ENCODE peak calls at places on chromosomes 13 and 19, in nine cellular contexts. L is frontal cortex, V is posterior cingulate gyrus, G is caudate nucleus, Y is left ventricle myocardium inferior, R is mucosa of gallbladder, N is ELF-1, Z is NCI-H1694 treated with DMSO at 0.1 percent for 48 hours, D is naive B cell. I is an unnamed sample.

GRCh38 chr19:30022659-30023058 is 80.6 kb downstream of the URI1 start:
- DNase-seq in L (no peak), V (no peak), G (no peak), Y (no peak), R (no peak), N (no peak), Z (no peak), D (no peak), I (no peak)

GRCh38 chr13:110399801-110400200 is 92.7 kb downstream of the COL4A2 start:
- DNase-seq in L (no peak), V (no peak), G (no peak), Y (no peak), R (no peak), N (no peak), Z (no peak), D (no peak), I (no peak)

GRCh38 chr13:19587635-19588300 is 26.4 kb upstream of the TPTE2 start:
- DNase-seq in L (no peak), V (no peak), G (no peak), Y (no peak), R (peak), N (peak), Z (peak), D (no peak), I (no peak)

GRCh38 chr19:8123683-8124082 is 25.7 kb downstream of the FBN3 start:
- DNase-seq in L (no peak), V (no peak), G (no peak), Y (no peak), R (no peak), N (no peak), Z (no peak), D (no peak), I (no peak)

GRCh38 chr19:55116232-55117062 is 990 bp downstream of the PPP1R12C start:
- DNase-seq in L (peak), V (peak), G (peak), Y (peak), R (peak), N (peak), Z (no peak), D (peak), I (peak)

GRCh38 chr19:39057615-39058014 is 25.3 kb upstream of the FBXO27 start:
- DNase-seq in L (no peak), V (no peak), G (no peak), Y (no peak), R (no peak), N (no peak), Z (no peak), D (no peak), I (no peak)

GRCh38 chr19:51699170-51699569 is 6.0 kb downstream of the SPACA6 start:
- DNase-seq in L (no peak), V (no peak), G (no peak), Y (no peak), R (no peak), N (no peak), Z (no peak), D (no peak), I (no peak)

GRCh38 chr13:68439821-68440220 is 1209.7 kb upstream of the PCDH9 start:
- DNase-seq in L (no peak), V (no peak), G (no peak), Y (no peak), R (no peak), N (no peak), Z (no peak), D (no peak), I (no peak)

GRCh38 chr19:48368942-48369341 is 4.8 kb downstream of the SYNGR4 start:
- DNase-seq in L (no peak), V (no peak), G (no peak), Y (no peak), R (peak), N (no peak), Z (no peak), D (no peak), I (no peak)

GRCh38 chr19:27828781-27829275 is 1384.1 kb downstream of the UQCRFS1 start:
- DNase-seq in L (no peak), V (no peak), G (no peak), Y (no peak), R (no peak), N (no peak), Z (no peak), D (peak), I (no peak)

GRCh38 chr13:97074618-97075017 is 80.3 kb upstream of the OXGR1 start:
- DNase-seq in L (no peak), V (no peak), G (no peak), Y (no peak), R (no peak), N (no peak), Z (no peak), D (no peak), I (no peak)

GRCh38 chr19:6616011-6616410 is 25.1 kb upstream of the CD70 start:
- DNase-seq in L (no peak), V (no peak), G (no peak), Y (no peak), R (no peak), N (no peak), Z (no peak), D (no peak), I (no peak)

GRCh38 chr19:19372656-19373416 is 32.6 kb upstream of the GATAD2A start:
- DNase-seq in L (no peak), V (no peak), G (no peak), Y (peak), R (peak), N (peak), Z (no peak), D (peak), I (peak)

GRCh38 chr19:33641956-33642498 is 20.3 kb downstream of the CHST8 start:
- DNase-seq in L (no peak), V (no peak), G (no peak), Y (no peak), R (no peak), N (no peak), Z (no peak), D (no peak), I (no peak)

GRCh38 chr19:2793126-2793525 is 7.8 kb downstream of the THOP1 start:
- DNase-seq in L (no peak), V (no peak), G (no peak), Y (no peak), R (no peak), N (no peak), Z (no peak), D (no peak), I (no peak)

GRCh38 chr19:23015660-23016059 is 12.7 kb upstream of the ZNF728 start:
- DNase-seq in L (no peak), V (no peak), G (no peak), Y (no peak), R (no peak), N (no peak), Z (no peak), D (no peak), I (no peak)

GRCh38 chr19:41407271-41407670 is 9.7 kb downstream of the BCKDHA start:
- DNase-seq in L (no peak), V (no peak), G (no peak), Y (no peak), R (no peak), N (peak), Z (no peak), D (no peak), I (no peak)

GRCh38 chr13:46211521-46212351 is at the start of gene LRRC63:
- DNase-seq in L (peak), V (peak), G (peak), Y (peak), R (peak), N (peak), Z (peak), D (peak), I (peak)

GRCh38 chr13:45195421-45195820 is 5.4 kb downstream of the KCTD4 start:
- DNase-seq in L (no peak), V (no peak), G (no peak), Y (no peak), R (no peak), N (no peak), Z (no peak), D (no peak), I (no peak)

GRCh38 chr13:39013462-39013861 is 22.8 kb upstream of the STOML3 start:
- DNase-seq in L (no peak), V (no peak), G (no peak), Y (no peak), R (no peak), N (no peak), Z (no peak), D (no peak), I (no peak)

GRCh38 chr13:44810067-44810840 is 179.0 kb downstream of the NUFIP1 start:
- DNase-seq in L (no peak), V (no peak), G (no peak), Y (no peak), R (peak), N (no peak), Z (peak), D (no peak), I (no peak)

GRCh38 chr19:48390188-48391099 is 907 bp downstream of the KDELR1 start:
- DNase-seq in L (peak), V (peak), G (no peak), Y (peak), R (peak), N (peak), Z (no peak), D (peak), I (peak)

GRCh38 chr19:54606891-54607781 is 13.7 kb downstream of the LILRA1 start:
- DNase-seq in L (no peak), V (no peak), G (peak), Y (no peak), R (no peak), N (no peak), Z (no peak), D (no peak), I (no peak)

GRCh38 chr13:111883571-111884343 is 183.2 kb upstream of the SOX1 start:
- DNase-seq in L (no peak), V (no peak), G (no peak), Y (no peak), R (no peak), N (no peak), Z (no peak), D (no peak), I (peak)

GRCh38 chr13:80338781-80339577 is 1.9 kb downstream of the SPRY2 start:
- DNase-seq in L (no peak), V (peak), G (peak), Y (peak), R (peak), N (peak), Z (no peak), D (peak), I (peak)

GRCh38 chr13:28321751-28322150 is 173.2 kb downstream of the FLT1 start:
- DNase-seq in L (no peak), V (no peak), G (no peak), Y (no peak), R (no peak), N (no peak), Z (no peak), D (no peak), I (no peak)

GRCh38 chr13:41971848-41972247 is 10.9 kb upstream of the VWA8 start:
- DNase-seq in L (no peak), V (no peak), G (no peak), Y (no peak), R (no peak), N (no peak), Z (no peak), D (no peak), I (no peak)